ENCODE peak calls at places on chromosomes 1 and 21, in five cellular contexts. One of them, this sample, is unnamed.

GRCh38 chr21:42343963-42344510 is 6.8 kb downstream of the TFF2 start:
- DNase-seq in PC-3: no peak
- DNase-seq in neural progenitor cell: no peak
- DNase-seq in OCI-LY7: no peak
- DNase-seq in GM23338: no peak
- DNase-seq in this sample: no peak

GRCh38 chr1:34898220-34898820 is 31.1 kb downstream of the DLGAP3 start:
- DNase-seq in OCI-LY7: no peak
- DNase-seq in PC-3: no peak
- DNase-seq in GM23338: no peak
- DNase-seq in neural progenitor cell: no peak
- DNase-seq in this sample: peak; percentile 11

GRCh38 chr1:215710340-215710971 is 143.4 kb downstream of the KCTD3 start:
- DNase-seq in PC-3: peak; percentile 93
- DNase-seq in OCI-LY7: peak; percentile 58
- DNase-seq in neural progenitor cell: peak; percentile 90
- DNase-seq in GM23338: peak; percentile 97
- DNase-seq in this sample: peak; percentile 80

GRCh38 chr1:85617582-85618237 is 37.1 kb downstream of the CCN1 start:
- DNase-seq in PC-3: no peak
- DNase-seq in GM23338: no peak
- DNase-seq in OCI-LY7: no peak
- DNase-seq in neural progenitor cell: no peak
- DNase-seq in this sample: peak; percentile 85

GRCh38 chr1:90371106-90371813 is 345.8 kb downstream of the BARHL2 start:
- DNase-seq in GM23338: no peak
- DNase-seq in OCI-LY7: no peak
- DNase-seq in PC-3: peak; percentile 71
- DNase-seq in neural progenitor cell: no peak
- DNase-seq in this sample: no peak

GRCh38 chr1:167105150-167105840 is 11.4 kb downstream of the STYXL2 start:
- DNase-seq in OCI-LY7: peak; percentile 19
- DNase-seq in PC-3: peak; percentile 62
- DNase-seq in neural progenitor cell: no peak
- DNase-seq in GM23338: no peak
- DNase-seq in this sample: no peak

GRCh38 chr1:180927348-180927747 is 14.7 kb downstream of the KIAA1614 start:
- DNase-seq in GM23338: no peak
- DNase-seq in OCI-LY7: no peak
- DNase-seq in neural progenitor cell: no peak
- DNase-seq in PC-3: no peak
- DNase-seq in this sample: no peak

GRCh38 chr1:23021834-23022233 is 2.6 kb downstream of the KDM1A start:
- DNase-seq in OCI-LY7: no peak
- DNase-seq in PC-3: no peak
- DNase-seq in neural progenitor cell: no peak
- DNase-seq in GM23338: no peak
- DNase-seq in this sample: no peak

GRCh38 chr1:159071970-159072582 is 4.5 kb downstream of the AIM2 start:
- DNase-seq in neural progenitor cell: peak; percentile 70
- DNase-seq in OCI-LY7: peak; percentile 78
- DNase-seq in PC-3: peak; percentile 77
- DNase-seq in GM23338: peak; percentile 83
- DNase-seq in this sample: peak; percentile 83

GRCh38 chr1:84225636-84226035 is 75.9 kb upstream of the SAMD13 start:
- DNase-seq in PC-3: no peak
- DNase-seq in neural progenitor cell: no peak
- DNase-seq in OCI-LY7: peak; percentile 9
- DNase-seq in GM23338: no peak
- DNase-seq in this sample: no peak

GRCh38 chr21:14797543-14797942 is 251.4 kb upstream of the SAMSN1 start:
- DNase-seq in PC-3: no peak
- DNase-seq in neural progenitor cell: no peak
- DNase-seq in GM23338: no peak
- DNase-seq in OCI-LY7: no peak
- DNase-seq in this sample: no peak

DNA sequence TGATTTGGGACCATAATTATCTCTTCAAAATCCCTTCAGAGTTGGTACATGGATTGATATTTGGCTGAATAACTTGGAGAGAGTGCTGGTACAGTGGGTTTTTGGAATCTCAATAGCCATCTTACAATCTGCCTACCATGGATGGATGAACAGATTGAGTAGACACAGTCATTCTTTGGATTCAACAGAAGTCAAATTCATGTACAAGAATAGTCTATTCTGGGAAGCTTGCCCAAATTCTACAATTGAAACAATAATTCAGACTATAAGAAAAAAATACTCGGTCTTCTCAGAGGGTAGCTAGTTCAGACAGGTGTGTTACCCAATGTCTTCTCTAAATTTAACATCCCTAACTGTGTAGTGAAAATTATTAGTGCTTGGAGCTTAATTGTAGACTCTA is 574.0 kb downstream of the LRRIQ3 start:
- DNase-seq in PC-3: no peak
- DNase-seq in OCI-LY7: no peak
- DNase-seq in GM23338: no peak
- DNase-seq in neural progenitor cell: no peak
- DNase-seq in this sample: no peak
- TF ChIP-seq EZH2phosphoT487 in PC-3: no peak
- TF ChIP-seq EZH2phosphoT487 in OCI-LY7: no peak
- TF ChIP-seq EZH2phosphoT487 in GM23338: no peak
- TF ChIP-seq EZH2phosphoT487 in neural progenitor cell: no peak
- TF ChIP-seq EZH2phosphoT487 in this sample: no peak

GRCh38 chr1:3673381-3674099 is 21.2 kb downstream of the TP73 start:
- DNase-seq in PC-3: no peak
- DNase-seq in GM23338: no peak
- DNase-seq in OCI-LY7: peak; percentile 25
- DNase-seq in neural progenitor cell: no peak
- DNase-seq in this sample: no peak
- TF ChIP-seq EZH2phosphoT487 in PC-3: no peak
- TF ChIP-seq EZH2phosphoT487 in GM23338: no peak
- TF ChIP-seq EZH2phosphoT487 in OCI-LY7: no peak
- TF ChIP-seq EZH2phosphoT487 in neural progenitor cell: no peak
- TF ChIP-seq EZH2phosphoT487 in this sample: no peak

DNA sequence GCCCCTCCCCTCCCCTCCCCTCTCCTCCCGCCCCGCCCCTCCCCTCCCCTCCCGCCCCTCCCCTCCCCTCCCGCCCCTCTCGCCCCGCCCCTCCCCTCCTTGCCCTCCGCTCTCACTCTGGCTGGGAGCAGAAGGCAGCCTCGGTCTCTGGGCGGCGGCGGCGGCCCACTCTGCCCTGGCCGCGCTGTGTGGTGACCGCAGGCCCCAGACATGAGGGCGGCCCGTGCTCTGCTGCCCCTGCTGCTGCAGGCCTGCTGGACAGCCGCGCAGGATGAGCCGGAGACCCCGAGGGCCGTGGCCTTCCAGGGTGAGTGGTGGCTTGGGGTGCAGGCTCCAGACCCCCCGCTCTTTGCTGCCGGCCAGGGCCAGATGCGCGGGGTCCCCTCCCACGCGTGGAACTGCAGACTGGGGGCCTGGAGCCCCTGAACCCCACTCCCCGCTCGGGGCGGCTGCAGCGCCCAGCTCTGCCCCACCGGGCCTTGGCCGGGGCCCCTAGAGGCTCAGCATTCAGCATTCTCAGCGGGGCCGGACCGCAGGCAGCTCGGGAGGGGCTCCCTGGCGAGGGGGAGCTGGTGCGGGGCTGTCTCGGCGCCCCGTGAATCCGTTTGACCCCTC is at the start of gene COL6A1:
- DNase-seq in PC-3: peak; percentile 50
- DNase-seq in GM23338: peak; percentile 52
- DNase-seq in neural progenitor cell: peak; percentile 88
- DNase-seq in OCI-LY7: no peak
- DNase-seq in this sample: peak; percentile 87
- TF ChIP-seq EZH2phosphoT487 in PC-3: no peak
- TF ChIP-seq EZH2phosphoT487 in GM23338: no peak
- TF ChIP-seq EZH2phosphoT487 in neural progenitor cell: no peak
- TF ChIP-seq EZH2phosphoT487 in OCI-LY7: no peak
- TF ChIP-seq EZH2phosphoT487 in this sample: no peak

GRCh38 chr1:156900019-156900718 is 6.7 kb downstream of the PEAR1 start:
- DNase-seq in PC-3: no peak
- DNase-seq in OCI-LY7: no peak
- DNase-seq in neural progenitor cell: no peak
- DNase-seq in GM23338: no peak
- DNase-seq in this sample: peak; percentile 36

GRCh38 chr1:156901966-156902922 is 8.7 kb downstream of the PEAR1 start:
- DNase-seq in neural progenitor cell: no peak
- DNase-seq in PC-3: no peak
- DNase-seq in GM23338: no peak
- DNase-seq in OCI-LY7: no peak
- DNase-seq in this sample: no peak

GRCh38 chr1:156903328-156904091 is 10.0 kb downstream of the PEAR1 start:
- DNase-seq in OCI-LY7: no peak
- DNase-seq in PC-3: no peak
- DNase-seq in neural progenitor cell: no peak
- DNase-seq in GM23338: no peak
- DNase-seq in this sample: no peak

GRCh38 chr1:156900896-156901589 is 7.5 kb downstream of the PEAR1 start:
- DNase-seq in OCI-LY7: no peak
- DNase-seq in neural progenitor cell: no peak
- DNase-seq in PC-3: no peak
- DNase-seq in GM23338: no peak
- DNase-seq in this sample: no peak

GRCh38 chr1:156901590-156901900 is 8.0 kb downstream of the PEAR1 start:
- DNase-seq in GM23338: no peak
- DNase-seq in OCI-LY7: no peak
- DNase-seq in neural progenitor cell: no peak
- DNase-seq in PC-3: no peak
- DNase-seq in this sample: no peak
- TF ChIP-seq EZH2phosphoT487 in GM23338: no peak
- TF ChIP-seq EZH2phosphoT487 in OCI-LY7: no peak
- TF ChIP-seq EZH2phosphoT487 in neural progenitor cell: no peak
- TF ChIP-seq EZH2phosphoT487 in PC-3: no peak
- TF ChIP-seq EZH2phosphoT487 in this sample: no peak

GRCh38 chr1:52141513-52142219 is at the start of gene ZFYVE9:
- DNase-seq in OCI-LY7: peak; percentile 90
- DNase-seq in GM23338: peak; percentile 89
- DNase-seq in PC-3: peak; percentile 87
- DNase-seq in neural progenitor cell: peak; percentile 95
- DNase-seq in this sample: peak; percentile 92
- TF ChIP-seq EZH2phosphoT487 in OCI-LY7: no peak
- TF ChIP-seq EZH2phosphoT487 in GM23338: no peak
- TF ChIP-seq EZH2phosphoT487 in PC-3: no peak
- TF ChIP-seq EZH2phosphoT487 in neural progenitor cell: no peak
- TF ChIP-seq EZH2phosphoT487 in this sample: no peak

DNA sequence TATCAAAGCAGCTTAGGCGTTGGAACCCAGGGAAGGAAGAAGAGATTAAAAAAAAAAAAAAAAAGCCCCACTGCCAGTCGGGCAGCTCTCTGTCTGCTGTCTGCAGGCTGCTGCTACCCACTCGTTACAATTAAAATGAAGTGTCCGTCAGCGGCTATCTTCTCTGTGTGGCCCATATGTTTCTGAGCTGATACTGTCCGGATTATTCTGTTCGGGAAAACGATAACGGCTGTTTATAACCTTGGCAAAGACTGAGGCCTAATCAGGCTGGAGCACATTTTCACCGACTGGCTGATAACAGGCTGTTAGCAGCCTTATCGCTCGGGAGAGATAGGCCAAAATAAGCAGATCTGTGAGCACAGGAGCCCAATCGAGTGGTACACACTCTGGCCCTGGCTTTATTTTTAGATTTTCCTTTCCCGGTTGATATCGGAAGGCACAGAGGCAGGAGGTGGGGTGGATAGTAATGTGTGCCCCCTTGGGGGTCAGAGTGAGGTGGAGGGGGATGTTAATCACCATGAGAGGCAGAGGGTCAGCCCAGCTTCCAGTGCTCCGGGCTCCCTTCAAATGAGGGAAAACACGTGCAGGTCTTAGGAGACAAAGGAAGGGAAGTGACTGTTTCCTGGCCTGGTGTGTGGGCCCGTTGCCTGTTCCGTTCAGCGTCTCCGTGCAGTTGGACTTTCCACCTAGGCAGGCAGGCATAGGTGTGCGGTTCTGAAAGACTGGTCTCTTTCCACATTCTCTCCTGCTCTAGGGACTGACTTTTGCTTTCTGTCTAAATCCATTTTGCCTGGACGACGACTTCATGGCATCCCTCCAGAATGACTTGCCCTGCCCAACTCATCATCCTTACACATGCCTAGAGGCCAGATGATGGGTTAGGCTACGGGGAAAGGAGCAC is 153.4 kb downstream of the PBX1 start:
- DNase-seq in GM23338: no peak
- DNase-seq in OCI-LY7: no peak
- DNase-seq in PC-3: peak; percentile 46
- DNase-seq in neural progenitor cell: no peak
- DNase-seq in this sample: peak; percentile 70
- TF ChIP-seq EZH2phosphoT487 in GM23338: no peak
- TF ChIP-seq EZH2phosphoT487 in OCI-LY7: no peak
- TF ChIP-seq EZH2phosphoT487 in PC-3: no peak
- TF ChIP-seq EZH2phosphoT487 in neural progenitor cell: no peak
- TF ChIP-seq EZH2phosphoT487 in this sample: no peak

GRCh38 chr1:110310300-110310699 is 28.9 kb upstream of the RBM15 start:
- DNase-seq in GM23338: no peak
- DNase-seq in neural progenitor cell: no peak
- DNase-seq in OCI-LY7: no peak
- DNase-seq in PC-3: no peak
- DNase-seq in this sample: no peak

GRCh38 chr1:110309139-110309538 is 30.0 kb upstream of the RBM15 start:
- DNase-seq in OCI-LY7: no peak
- DNase-seq in neural progenitor cell: no peak
- DNase-seq in PC-3: peak; percentile 26
- DNase-seq in GM23338: no peak
- DNase-seq in this sample: peak; percentile 81

GRCh38 chr1:110307239-110307974 is 31.8 kb upstream of the RBM15 start:
- DNase-seq in OCI-LY7: no peak
- DNase-seq in PC-3: no peak
- DNase-seq in GM23338: no peak
- DNase-seq in neural progenitor cell: no peak
- DNase-seq in this sample: peak; percentile 82

GRCh38 chr1:110309768-110310167 is 29.4 kb upstream of the RBM15 start:
- DNase-seq in GM23338: no peak
- DNase-seq in PC-3: peak; percentile 29
- DNase-seq in OCI-LY7: no peak
- DNase-seq in neural progenitor cell: no peak
- DNase-seq in this sample: peak; percentile 95

DNA sequence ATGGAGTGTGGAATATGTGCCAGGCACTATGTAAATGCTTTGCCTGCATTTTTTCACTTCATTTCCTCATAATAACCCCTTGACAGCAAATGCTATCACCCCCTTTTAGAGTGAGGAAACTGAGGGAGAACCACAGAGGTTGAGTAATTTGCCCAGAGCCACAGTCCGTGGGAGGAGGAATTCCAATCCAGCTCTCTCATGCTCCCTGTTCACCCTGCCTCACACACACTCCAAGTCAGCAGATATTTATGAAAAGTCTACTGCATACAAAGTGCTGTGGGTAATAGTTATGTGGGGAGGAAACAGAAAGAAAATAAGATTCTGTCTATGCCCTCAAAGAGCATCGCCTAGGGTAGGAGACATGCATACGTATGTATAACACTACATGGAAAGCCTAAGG is 30.9 kb upstream of the RBM15 start:
- DNase-seq in neural progenitor cell: no peak
- DNase-seq in GM23338: no peak
- DNase-seq in OCI-LY7: no peak
- DNase-seq in PC-3: no peak
- DNase-seq in this sample: peak; percentile 92
- TF ChIP-seq EZH2phosphoT487 in neural progenitor cell: no peak
- TF ChIP-seq EZH2phosphoT487 in GM23338: no peak
- TF ChIP-seq EZH2phosphoT487 in OCI-LY7: no peak
- TF ChIP-seq EZH2phosphoT487 in PC-3: no peak
- TF ChIP-seq EZH2phosphoT487 in this sample: no peak

This sample was measured in GM23248.